ENCODE peak calls at places on chromosomes 11 and 22, in nine cellular contexts. I is stimulated activated CD4-positive, alpha-beta T cell treated with anti-CD3 and anti-CD28 coated beads, Interleukin-2, amount 100 ng/mL, for 24 hours; Z is fibroblast of lung; A is activated naive CD8-positive, alpha-beta T cell treated with anti-CD3 and anti-CD28 coated beads for 36 hours; E is SW 1271; M is activated T-helper 2 cell treated with anti-CD3 and anti-CD28 coated beads, Interferon-gamma antibody, Interleukin-2, Interleukin-4, amounts not matched to agents 10 μg/mL and 5 μg/mL and 100 μg/mL, durations not matched to agents 14 hours and 24 hours and 36 hours; J is bronchial epithelial cell; L is GM10248; F is posterior vena cava. C is an unnamed sample.

GRCh38 chr11:10893713-10894112 is 35.9 kb upstream of the ZBED5 start:
- DNase-seq in I (no peak), Z (peak; percentile 54), A (no peak), E (no peak), M (no peak), J (peak; percentile 50), L (no peak), F (no peak), C (no peak)

GRCh38 chr11:3879967-3880542 is 24.6 kb downstream of the STIM1 start:
- DNase-seq in I (no peak), Z (no peak), A (no peak), E (no peak), M (no peak), J (no peak), L (peak; percentile 35), F (no peak), C (no peak)

GRCh38 chr11:27869701-27870100 is 169.4 kb upstream of the BDNF start:
- DNase-seq in I (no peak), Z (no peak), A (no peak), E (no peak), M (no peak), J (no peak), L (no peak), F (no peak), C (no peak)

GRCh38 chr22:17430298-17430900 is 61.1 kb downstream of the CECR2 start:
- DNase-seq in I (no peak), Z (peak; percentile 35), A (no peak), E (no peak), M (no peak), J (no peak), L (no peak), F (no peak), C (peak; percentile 35)

GRCh38 chr11:126790550-126790981 is 210.0 kb downstream of the KIRREL3 start:
- DNase-seq in I (no peak), Z (peak; percentile 98), A (no peak), E (no peak), M (no peak), J (peak; percentile 1), L (no peak), F (no peak), C (peak; percentile 23)

GRCh38 chr11:118202599-118203422 is 22.0 kb downstream of the JAML start:
- DNase-seq in I (peak; percentile 38), Z (no peak), A (peak; percentile 67), E (no peak), M (peak; percentile 75), J (no peak), L (no peak), F (no peak), C (no peak)

GRCh38 chr11:122817121-122817520 is 21.2 kb upstream of the CRTAM start:
- DNase-seq in I (no peak), Z (no peak), A (no peak), E (no peak), M (no peak), J (peak; percentile 93), L (no peak), F (no peak), C (no peak)

GRCh38 chr11:61815790-61816735 is 740 bp downstream of the FADS1 start:
- DNase-seq in I (peak; percentile 59), Z (peak; percentile 81), A (peak; percentile 78), E (peak; percentile 63), M (peak; percentile 62), J (peak; percentile 84), L (peak; percentile 58), F (peak; percentile 92), C (peak; percentile 69)

GRCh38 chr11:29159552-29160465 is 857.0 kb downstream of the KCNA4 start:
- DNase-seq in I (no peak), Z (peak; percentile 68), A (no peak), E (peak; percentile 54), M (no peak), J (peak; percentile 58), L (peak; percentile 7), F (peak; percentile 54), C (peak; percentile 83)

GRCh38 chr22:44753189-44754042 is 1.0 kb downstream of the ARHGAP8 start:
- DNase-seq in I (no peak), Z (peak; percentile 83), A (no peak), E (no peak), M (no peak), J (peak; percentile 40), L (no peak), F (no peak), C (peak; percentile 36)

GRCh38 chr22:43152001-43152354 is 619 bp downstream of the TSPO start:
- DNase-seq in I (peak; percentile 28), Z (no peak), A (peak; percentile 20), E (no peak), M (no peak), J (no peak), L (no peak), F (no peak), C (no peak)

GRCh38 chr11:48047616-48048015 is 67.3 kb downstream of the PTPRJ start:
- DNase-seq in I (no peak), Z (peak; percentile 40), A (no peak), E (no peak), M (no peak), J (no peak), L (no peak), F (peak; percentile 69), C (no peak)

GRCh38 chr22:20859615-20860014 is 808 bp downstream of the SNAP29 start:
- DNase-seq in I (no peak), Z (no peak), A (no peak), E (no peak), M (no peak), J (no peak), L (no peak), F (peak; percentile 18), C (no peak)

GRCh38 chr22:32567544-32567943 is 92.9 kb downstream of the FBXO7 start:
- DNase-seq in I (no peak), Z (no peak), A (no peak), E (no peak), M (no peak), J (no peak), L (no peak), F (no peak), C (no peak)

GRCh38 chr11:29306527-29306926 is 710.3 kb downstream of the KCNA4 start:
- DNase-seq in I (no peak), Z (peak; percentile 98), A (no peak), E (no peak), M (no peak), J (peak; percentile 47), L (no peak), F (no peak), C (peak; percentile 75)

GRCh38 chr22:30732426-30732825 is 37.8 kb downstream of the OSBP2 start:
- DNase-seq in I (no peak), Z (no peak), A (no peak), E (no peak), M (no peak), J (no peak), L (no peak), F (no peak), C (no peak)

GRCh38 chr11:134036484-134037092 is 32.3 kb upstream of the JAM3 start:
- DNase-seq in I (no peak), Z (no peak), A (peak; percentile 28), E (no peak), M (no peak), J (no peak), L (no peak), F (peak; percentile 69), C (no peak)

GRCh38 chr11:118214210-118214914 is 10.4 kb downstream of the JAML start:
- DNase-seq in I (no peak), Z (no peak), A (no peak), E (no peak), M (no peak), J (no peak), L (no peak), F (no peak), C (no peak)

GRCh38 chr11:104073950-104074349 is 37.5 kb downstream of the DDI1 start:
- DNase-seq in I (no peak), Z (peak; percentile 38), A (no peak), E (no peak), M (no peak), J (peak; percentile 92), L (peak; percentile 14), F (peak; percentile 64), C (peak; percentile 16)

GRCh38 chr22:31344369-31345330 is 1.5 kb downstream of the PATZ1 start:
- DNase-seq in I (peak; percentile 35), Z (peak; percentile 62), A (peak; percentile 31), E (no peak), M (peak; percentile 23), J (no peak), L (no peak), F (peak; percentile 87), C (no peak)

GRCh38 chr22:36419177-36419911 is 31.6 kb upstream of the MYH9 start:
- DNase-seq in I (no peak), Z (peak; percentile 45), A (no peak), E (no peak), M (no peak), J (no peak), L (no peak), F (no peak), C (peak; percentile 46)

GRCh38 chr11:86617502-86617901 is 54.9 kb downstream of the ME3 start:
- DNase-seq in I (no peak), Z (peak; percentile 70), A (no peak), E (no peak), M (no peak), J (no peak), L (no peak), F (no peak), C (peak; percentile 55)

GRCh38 chr11:83070878-83071640 is 638 bp downstream of the RAB30 start:
- DNase-seq in I (peak; percentile 57), Z (no peak), A (peak; percentile 43), E (no peak), M (peak; percentile 20), J (peak; percentile 28), L (no peak), F (peak; percentile 80), C (peak; percentile 29)

GRCh38 chr11:74024630-74025029 is 15.7 kb upstream of the UCP3 start:
- DNase-seq in I (peak; percentile 45), Z (peak; percentile 73), A (peak; percentile 34), E (no peak), M (no peak), J (peak; percentile 66), L (no peak), F (peak; percentile 94), C (peak; percentile 17)

GRCh38 chr11:122439911-122440782 is 215.4 kb upstream of the UBASH3B start:
- DNase-seq in I (no peak), Z (peak; percentile 36), A (no peak), E (no peak), M (no peak), J (no peak), L (no peak), F (peak; percentile 78), C (peak; percentile 37)

GRCh38 chr11:9143726-9144125 is 52.3 kb upstream of the SCUBE2 start:
- DNase-seq in I (no peak), Z (peak; percentile 34), A (no peak), E (no peak), M (no peak), J (no peak), L (no peak), F (no peak), C (peak; percentile 43)

GRCh38 chr22:30186048-30186447 is 60.5 kb downstream of the LIF start:
- DNase-seq in I (no peak), Z (no peak), A (no peak), E (no peak), M (no peak), J (no peak), L (no peak), F (no peak), C (no peak)

GRCh38 chr11:36077886-36078685 is 134.2 kb downstream of the LDLRAD3 start:
- DNase-seq in I (no peak), Z (no peak), A (no peak), E (no peak), M (no peak), J (peak; percentile 24), L (no peak), F (no peak), C (no peak)

GRCh38 chr22:41504397-41504796 is 35.5 kb downstream of the ACO2 start:
- DNase-seq in I (no peak), Z (no peak), A (no peak), E (no peak), M (no peak), J (no peak), L (no peak), F (no peak), C (peak; percentile 85)

GRCh38 chr11:65916391-65916790 is 2.5 kb downstream of the C11orf68 start:
- DNase-seq in I (no peak), Z (no peak), A (no peak), E (no peak), M (no peak), J (no peak), L (no peak), F (no peak), C (no peak)

C was measured in myocyte.